ENCODE peak calls at places on chromosomes 1 and 21, in nine cellular contexts. T is astrocyte of the spinal cord, G is brain microvascular endothelial cell, Y is NAMALWA, D is Right ventricle myocardium inferior, Q is fibroblast of lung, N is cardiac fibroblast, O is NCI-H460, E is mesothelial cell of epicardium. S is an unnamed sample.

GRCh38 chr21:24272527-24272938 is 1334.7 kb downstream of the MRPL39 start:
- DNase-seq in T (no peak), G (no peak), Y (no peak), D (no peak), Q (no peak), N (no peak), O (no peak), E (no peak), S (no peak)

GRCh38 chr1:224542783-224543440 is 73.2 kb upstream of the CNIH3 start:
- DNase-seq in T (peak; percentile 97), G (peak; percentile 98), Y (no peak), D (no peak), Q (peak; percentile 92), N (peak; percentile 96), O (no peak), E (no peak), S (no peak)

GRCh38 chr1:155978973-155979429 is 654 bp upstream of the ARHGEF2 start:
- DNase-seq in T (no peak), G (no peak), Y (peak; percentile 76), D (no peak), Q (peak; percentile 54), N (peak; percentile 49), O (peak; percentile 47), E (no peak), S (no peak)

GRCh38 chr1:39196244-39197215 is 8.0 kb upstream of the MACF1 start:
- DNase-seq in T (peak; percentile 72), G (no peak), Y (peak; percentile 52), D (no peak), Q (peak; percentile 53), N (peak; percentile 65), O (no peak), E (no peak), S (peak; percentile 94)

GRCh38 chr1:73674945-73675561 is 522.9 kb downstream of the LRRIQ3 start:
- DNase-seq in T (peak; percentile 19), G (no peak), Y (peak; percentile 43), D (no peak), Q (peak; percentile 12), N (peak; percentile 16), O (peak; percentile 9), E (no peak), S (no peak)

GRCh38 chr1:22461100-22461499 is 9.4 kb downstream of the ZBTB40 start:
- DNase-seq in T (no peak), G (no peak), Y (no peak), D (no peak), Q (no peak), N (no peak), O (no peak), E (no peak), S (no peak)

GRCh38 chr1:203367051-203367450 is 16.1 kb upstream of the FMOD start:
- DNase-seq in T (no peak), G (no peak), Y (peak; percentile 39), D (no peak), Q (no peak), N (no peak), O (no peak), E (no peak), S (no peak)

GRCh38 chr1:173870252-173871075 is 2.3 kb downstream of the ZBTB37 start:
- DNase-seq in T (no peak), G (no peak), Y (no peak), D (no peak), Q (no peak), N (no peak), O (no peak), E (no peak), S (peak; percentile 95)

GRCh38 chr1:40076895-40077312 is 20.1 kb downstream of the PPT1 start:
- DNase-seq in T (peak; percentile 47), G (peak; percentile 56), Y (no peak), D (no peak), Q (peak; percentile 91), N (peak; percentile 91), O (no peak), E (no peak), S (no peak)

GRCh38 chr1:1217621-1218523 is 3.9 kb upstream of the TNFRSF4 start:
- DNase-seq in T (no peak), G (no peak), Y (no peak), D (no peak), Q (no peak), N (peak; percentile 30), O (no peak), E (no peak), S (peak; percentile 52)

GRCh38 chr1:7993593-7994479 is 32.3 kb downstream of the ERRFI1 start:
- DNase-seq in T (peak; percentile 87), G (peak; percentile 78), Y (no peak), D (no peak), Q (peak; percentile 79), N (peak; percentile 91), O (no peak), E (no peak), S (no peak)

GRCh38 chr1:156251527-156251926 is 3.7 kb upstream of the PAQR6 start:
- DNase-seq in T (no peak), G (no peak), Y (no peak), D (no peak), Q (no peak), N (no peak), O (no peak), E (no peak), S (no peak)

GRCh38 chr1:200150721-200151120 is 123.2 kb downstream of the NR5A2 start:
- DNase-seq in T (peak; percentile 55), G (peak; percentile 26), Y (no peak), D (no peak), Q (peak; percentile 65), N (peak; percentile 67), O (peak; percentile 37), E (no peak), S (no peak)

GRCh38 chr1:178055093-178055492 is 38.8 kb upstream of the RASAL2 start:
- DNase-seq in T (no peak), G (no peak), Y (peak; percentile 16), D (no peak), Q (peak; percentile 6), N (peak; percentile 52), O (peak; percentile 70), E (no peak), S (no peak)

GRCh38 chr1:212977781-212978645 is 27.7 kb downstream of the VASH2 start:
- DNase-seq in T (peak; percentile 46), G (no peak), Y (no peak), D (no peak), Q (no peak), N (no peak), O (no peak), E (no peak), S (no peak)

GRCh38 chr1:9476790-9477463 is 62.3 kb upstream of the SLC25A33 start:
- DNase-seq in T (no peak), G (peak; percentile 12), Y (no peak), D (no peak), Q (no peak), N (peak; percentile 38), O (no peak), E (no peak), S (no peak)

GRCh38 chr21:27189870-27190269 is 223.0 kb upstream of the ADAMTS5 start:
- DNase-seq in T (no peak), G (no peak), Y (no peak), D (no peak), Q (no peak), N (no peak), O (no peak), E (no peak), S (no peak)

GRCh38 chr1:2941907-2942306 is 79.4 kb upstream of the ACTRT2 start:
- DNase-seq in T (no peak), G (no peak), Y (no peak), D (peak; percentile 39), Q (no peak), N (no peak), O (no peak), E (no peak), S (no peak)

S was measured in T-helper 2 cell.